ENCODE peak calls at places on chromosomes 7 and 10, in four cellular contexts. B is stimulated activated CD8-positive, alpha-beta memory T cell treated with anti-CD3 and anti-CD28 coated beads, Interleukin-4, amount 100 ng/mL, for 48 hours; Y is activated CD4-positive, CD25-positive, alpha-beta regulatory T cell; W is astrocyte of the hippocampus. U is an unnamed sample.
A peak's percentile ranks its signal among the peaks of the same experiment; 100 is the strongest.

GRCh38 chr7:127632276-127632910 is 14.5 kb upstream of the PAX4 start:
- DNase-seq in B (no peak), Y (no peak), W (peak; percentile 91), U (no peak)

GRCh38 chr10:77799352-77799751 is 127.2 kb downstream of the DLG5 start:
- DNase-seq in B (no peak), Y (no peak), W (peak; percentile 67), U (no peak)

GRCh38 chr7:5212633-5213285 is 22.7 kb downstream of the WIPI2 start:
- DNase-seq in B (no peak), Y (no peak), W (no peak), U (no peak)

GRCh38 chr10:24723386-24723787 is 300 bp downstream of the ARHGAP21 start:
- DNase-seq in B (peak; percentile 45), Y (no peak), W (no peak), U (no peak)

GRCh38 chr10:11716704-11717103 is 25.5 kb upstream of the ECHDC3 start:
- DNase-seq in B (no peak), Y (no peak), W (no peak), U (no peak)

GRCh38 chr10:70958396-70958795 is 70.0 kb upstream of the PCBD1 start:
- DNase-seq in B (no peak), Y (no peak), W (peak; percentile 32), U (no peak)

GRCh38 chr7:44212581-44213184 is 11.9 kb downstream of the YKT6 start:
- DNase-seq in B (no peak), Y (no peak), W (no peak), U (no peak)

GRCh38 chr10:124827474-124827873 is 25.9 kb downstream of the ABRAXAS2 start:
- DNase-seq in B (no peak), Y (no peak), W (peak; percentile 10), U (no peak)

GRCh38 chr7:120733143-120733542 is 124.8 kb downstream of the TSPAN12 start:
- DNase-seq in B (no peak), Y (no peak), W (peak; percentile 23), U (no peak)

GRCh38 chr10:116654816-116655215 is 34.1 kb downstream of the PNLIPRP2 start:
- DNase-seq in B (no peak), Y (no peak), W (no peak), U (no peak)

GRCh38 chr7:113321201-113321600 is 202.8 kb upstream of the SMIM30 start:
- DNase-seq in B (no peak), Y (no peak), W (peak; percentile 30), U (no peak)

GRCh38 chr7:17680026-17680425 is 260.3 kb downstream of the SNX13 start:
- DNase-seq in B (no peak), Y (no peak), W (peak; percentile 80), U (peak; percentile 31)

GRCh38 chr7:130941322-130942210 is 207.6 kb upstream of the KLF14 start:
- DNase-seq in B (no peak), Y (no peak), W (peak; percentile 84), U (no peak)

GRCh38 chr7:158413962-158414961 is 173.4 kb downstream of the PTPRN2 start:
- DNase-seq in B (peak; percentile 18), Y (no peak), W (peak; percentile 59), U (no peak)

GRCh38 chr10:92164024-92164423 is 126.9 kb downstream of the CPEB3 start:
- DNase-seq in B (no peak), Y (no peak), W (no peak), U (no peak)

GRCh38 chr7:148398844-148399365 is 191.7 kb upstream of the C7orf33 start:
- DNase-seq in B (no peak), Y (no peak), W (no peak), U (no peak)

GRCh38 chr7:134452419-134452827 is 6.5 kb downstream of the AKR1B1 start:
- DNase-seq in B (no peak), Y (no peak), W (peak; percentile 27), U (no peak)

GRCh38 chr10:93384006-93384405 is 98.1 kb downstream of the MYOF start:
- DNase-seq in B (no peak), Y (no peak), W (no peak), U (no peak)

GRCh38 chr10:87860156-87860795 is 3.1 kb downstream of the KLLN start:
- DNase-seq in B (no peak), Y (no peak), W (peak; percentile 64), U (no peak)

GRCh38 chr7:155333346-155334234 is 35.9 kb downstream of the INSIG1 start:
- DNase-seq in B (peak; percentile 15), Y (no peak), W (no peak), U (no peak)

GRCh38 chr7:77479536-77480088 is 57.5 kb upstream of the PTPN12 start:
- DNase-seq in B (no peak), Y (no peak), W (peak; percentile 27), U (no peak)

GRCh38 chr10:75703191-75703861 is 271.9 kb downstream of the LRMDA start:
- DNase-seq in B (no peak), Y (no peak), W (no peak), U (no peak)